ENCODE peak calls at places on chromosomes 7 and 10, in four cellular contexts. R is mucosa of descending colon, X is colonic mucosa, T is A673. N is an unnamed sample.

GRCh38 chr10:72736176-72736795 is 44.3 kb downstream of the MCU start:
- DNase-seq in X (no peak), R (no peak), T (peak), N (no peak)

GRCh38 chr7:45211066-45211465 is 53.5 kb downstream of the RAMP3 start:
- DNase-seq in R (no peak), T (no peak), X (no peak), N (no peak)

GRCh38 chr7:128266891-128267839 is 26.1 kb downstream of the LEP start:
- DNase-seq in X (peak), T (peak), R (no peak), N (peak)

GRCh38 chr7:141463986-141464385 is 87.2 kb upstream of the AGK start:
- DNase-seq in T (no peak), X (no peak), R (no peak), N (no peak)

GRCh38 chr10:119269737-119270136 is 62.4 kb downstream of the GRK5 start:
- DNase-seq in X (no peak), T (no peak), R (no peak), N (no peak)

GRCh38 chr10:24642921-24643678 is 80.6 kb downstream of the ARHGAP21 start:
- DNase-seq in X (peak), R (no peak), T (peak), N (no peak)

GRCh38 chr7:151083071-151083823 is at the start of gene TMUB1:
- DNase-seq in R (peak), X (peak), T (peak), N (peak)

GRCh38 chr10:120017731-120018130 is 125.2 kb downstream of the SEC23IP start:
- DNase-seq in X (no peak), T (no peak), R (no peak), N (no peak)

GRCh38 chr10:23525406-23525805 is 86.5 kb downstream of the OTUD1 start:
- DNase-seq in X (peak), R (no peak), T (peak), N (peak)

GRCh38 chr10:89233033-89233432 is 18.5 kb downstream of the LIPA start:
- DNase-seq in X (no peak), T (no peak), R (no peak), N (no peak)

GRCh38 chr10:20418286-20418685 is 478.8 kb downstream of the NEBL start:
- DNase-seq in R (no peak), X (no peak), T (no peak), N (no peak)

GRCh38 chr7:98998821-98999725 is 120.7 kb downstream of the TRRAP start:
- DNase-seq in T (no peak), X (no peak), R (no peak), N (no peak)

GRCh38 chr10:76874151-76874550 is 763.5 kb downstream of the KCNMA1 start:
- DNase-seq in R (no peak), X (no peak), T (peak), N (no peak)

GRCh38 chr10:21832751-21833150 is 170.8 kb downstream of the DNAJC1 start:
- DNase-seq in R (no peak), T (no peak), X (no peak), N (no peak)

GRCh38 chr10:60828489-60828852 is 50.2 kb downstream of the CDK1 start:
- DNase-seq in X (no peak), R (no peak), T (peak), N (no peak)

GRCh38 chr7:106346678-106347217 is 62.0 kb upstream of the NAMPT start:
- DNase-seq in T (peak), X (no peak), R (no peak), N (no peak)

DNA sequence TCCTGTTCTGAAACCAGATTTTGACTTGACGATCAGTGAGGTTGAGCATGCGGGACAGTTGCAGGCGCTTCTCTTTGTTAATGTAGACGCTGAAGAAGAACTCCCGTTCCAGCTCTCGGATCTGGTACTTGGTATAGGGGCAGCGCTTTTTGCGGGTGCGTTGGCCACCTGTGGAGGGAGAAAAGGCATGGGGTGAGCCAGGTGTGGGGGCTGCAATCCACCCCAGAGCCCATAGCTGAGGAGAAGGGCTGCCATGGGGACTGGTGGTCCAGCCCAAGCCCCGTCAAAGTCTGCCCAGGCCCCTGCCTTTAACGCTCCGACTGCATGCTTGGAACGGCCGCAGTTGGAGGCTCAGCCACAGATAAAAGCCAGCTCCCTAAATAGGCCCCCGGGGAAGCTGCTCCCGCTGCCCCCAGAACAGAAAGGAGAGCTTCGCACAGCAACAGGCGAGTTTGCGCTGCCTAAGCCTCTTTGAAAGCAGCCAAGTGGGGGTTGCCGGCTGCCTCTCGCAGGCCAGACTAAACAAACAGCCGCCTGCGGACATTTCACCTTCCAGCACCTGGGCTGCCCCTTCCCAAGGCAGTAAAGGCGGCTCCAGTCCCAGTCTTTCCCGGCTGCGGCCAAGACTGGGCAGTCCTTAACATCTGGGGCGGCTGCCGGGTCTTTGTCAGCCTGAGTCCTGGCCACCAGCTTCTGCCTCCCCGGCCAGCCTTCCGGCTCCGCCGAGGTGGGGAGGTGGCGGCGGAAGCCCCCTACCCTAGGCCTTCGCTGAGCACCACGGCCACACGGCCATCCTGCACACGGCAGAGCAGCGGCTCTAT is 2.0 kb downstream of the HOXA11 start:
- DNase-seq in X (no peak), R (peak), T (no peak), N (peak)
- H3K4me3 ChIP-seq in X (peak), R (peak), T (no peak), N (peak)

GRCh38 chr7:158377800-158378623 is 209.6 kb downstream of the PTPRN2 start:
- DNase-seq in X (no peak), T (no peak), R (no peak), N (no peak)
- H3K4me3 ChIP-seq in X (no peak), T (no peak), R (no peak), N (no peak)

GRCh38 chr7:36305226-36305625 is 84.4 kb upstream of the ANLN start:
- DNase-seq in X (no peak), R (no peak), T (no peak), N (no peak)

GRCh38 chr7:36303202-36304098 is 86.2 kb upstream of the ANLN start:
- DNase-seq in X (peak), T (peak), R (no peak), N (peak)

GRCh38 chr7:36301914-36302771 is 87.5 kb upstream of the ANLN start:
- DNase-seq in R (no peak), T (peak), X (no peak), N (no peak)

GRCh38 chr7:36305648-36306047 is 84.0 kb upstream of the ANLN start:
- DNase-seq in X (no peak), T (no peak), R (no peak), N (no peak)

DNA sequence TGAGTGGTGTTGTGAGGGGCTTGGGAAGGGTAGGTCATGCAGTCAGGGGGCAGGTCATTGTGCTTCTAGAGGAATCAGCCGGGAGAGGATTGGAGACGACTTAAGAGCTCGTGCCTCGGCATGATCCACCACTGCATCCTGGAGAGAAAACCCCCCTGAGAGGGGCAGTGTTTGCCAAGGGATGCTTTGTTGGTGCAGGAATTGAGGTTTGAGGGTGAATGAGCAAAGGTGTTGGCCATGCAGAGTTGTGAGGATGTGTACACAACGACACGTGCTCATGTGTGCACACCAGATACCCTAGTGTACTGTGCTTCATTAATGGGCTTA is 85.6 kb upstream of the ANLN start:
- DNase-seq in T (no peak), R (no peak), X (no peak), N (no peak)
- H3K4me3 ChIP-seq in T (no peak), R (no peak), X (no peak), N (no peak)

DNA sequence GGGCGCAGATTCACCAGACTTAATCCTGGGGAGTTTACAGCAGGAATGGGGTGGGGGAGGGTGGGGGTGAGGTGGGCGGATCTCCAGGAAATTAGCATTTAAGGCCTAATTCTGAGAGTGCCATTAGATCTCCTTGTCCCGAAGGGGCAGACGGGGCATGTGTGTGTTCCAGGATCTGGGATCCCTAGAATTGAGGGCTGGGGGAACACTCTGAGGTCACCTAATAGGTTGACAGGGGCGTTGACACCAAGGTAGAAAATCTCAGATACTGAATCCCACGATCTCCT is 9.4 kb upstream of the EPHB4 start:
- DNase-seq in X (no peak), T (no peak), R (no peak), N (no peak)
- H3K4me3 ChIP-seq in X (peak), T (peak), R (no peak), N (peak)

GRCh38 chr10:110305767-110306451 is 1.2 kb upstream of the SMNDC1 start:
- DNase-seq in T (peak), R (peak), X (peak), N (peak)
- H3K4me3 ChIP-seq in T (no peak), R (no peak), X (no peak), N (no peak)

GRCh38 chr7:135152447-135152846 is 4.6 kb downstream of the TMEM140 start:
- DNase-seq in X (no peak), T (no peak), R (no peak), N (no peak)
- H3K4me3 ChIP-seq in X (no peak), T (no peak), R (no peak), N (no peak)

GRCh38 chr10:34815174-34816066 is at the start of gene PARD3:
- DNase-seq in R (peak), T (peak), X (peak), N (peak)
- H3K4me3 ChIP-seq in R (peak), T (peak), X (peak), N (peak)

GRCh38 chr7:2002561-2003450 is 229.9 kb downstream of the MAD1L1 start:
- DNase-seq in X (no peak), T (no peak), R (peak), N (no peak)
- H3K4me3 ChIP-seq in X (no peak), T (no peak), R (no peak), N (no peak)

DNA sequence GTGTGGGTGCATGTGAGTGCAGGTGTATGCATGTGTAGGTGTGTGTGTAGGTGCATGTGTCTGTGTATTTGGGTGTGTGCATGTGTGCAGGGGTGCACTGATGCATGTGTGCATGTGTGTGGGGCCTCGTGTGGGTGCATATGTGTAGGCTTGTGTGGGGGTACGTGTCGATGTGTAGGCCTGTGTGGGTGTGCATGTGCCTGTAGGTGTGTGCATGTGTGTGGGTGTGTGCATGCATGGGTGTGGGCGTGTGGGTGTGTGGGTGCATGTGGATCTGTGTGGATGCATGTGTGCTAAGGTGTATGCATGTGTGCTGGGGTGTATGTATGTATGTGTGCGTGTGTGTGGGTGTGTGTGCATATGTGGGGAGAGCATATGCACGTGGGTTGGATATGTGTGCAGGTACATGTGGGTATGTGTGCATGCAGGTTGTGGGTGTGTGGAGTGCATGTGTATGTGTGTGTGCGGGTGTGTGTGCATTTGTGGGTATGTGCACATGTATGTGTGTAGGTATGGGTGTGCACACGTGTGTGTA is 73.2 kb downstream of the NKX6-2 start:
- DNase-seq in R (peak), X (no peak), T (no peak), N (no peak)
- H3K4me3 ChIP-seq in R (no peak), X (no peak), T (no peak), N (no peak)

N was measured in transverse colon.